ENCODE peak calls at places on chromosomes 3 and 15, in nine cellular contexts. V is IMR-90; P is GM23248; D is T-cell; W is lung; I is activated CD4-positive, alpha-beta T cell treated with anti-CD3 and anti-CD28 coated beads, Interleukin-2, amount 50 U/mL, for 24 hours; L is stimulated activated CD8-positive, alpha-beta memory T cell treated with anti-CD3 and anti-CD28 coated beads, Interleukin-4, amount 100 ng/mL, for 48 hours; Y is BJ; F is MCF 10A. U is an unnamed sample.

GRCh38 chr3:120033594-120033993 is 60.7 kb downstream of the GSK3B start:
- DNase-seq in L (no peak), F (no peak), I (no peak), W (no peak), V (no peak), P (no peak), D (no peak), Y (no peak), U (no peak)

GRCh38 chr3:119930286-119930685 is 148.4 kb downstream of the NR1I2 start:
- DNase-seq in D (no peak), F (peak; percentile 14), I (no peak), Y (no peak), V (no peak), P (no peak), L (no peak), W (no peak), U (no peak)

GRCh38 chr3:143237036-143237688 is 117.6 kb downstream of the CHST2 start:
- DNase-seq in V (no peak), I (no peak), F (no peak), D (no peak), P (peak; percentile 8), W (no peak), Y (no peak), L (no peak), U (no peak)

GRCh38 chr3:44339990-44340389 is 1.4 kb downstream of the TCAIM start:
- DNase-seq in P (no peak), D (no peak), I (no peak), Y (no peak), V (no peak), W (no peak), F (no peak), L (no peak), U (no peak)

GRCh38 chr15:75868019-75868418 is 24.8 kb downstream of the UBE2Q2 start:
- DNase-seq in P (no peak), I (no peak), Y (no peak), W (no peak), F (no peak), V (peak; percentile 30), L (no peak), D (no peak), U (no peak)

GRCh38 chr15:92645051-92645631 is 10.4 kb downstream of the FAM174B start:
- DNase-seq in W (no peak), D (no peak), F (no peak), L (no peak), P (no peak), I (no peak), V (no peak), Y (peak; percentile 44), U (no peak)

GRCh38 chr15:67383903-67384302 is 129.3 kb downstream of the IQCH start:
- DNase-seq in P (peak; percentile 27), Y (no peak), V (peak; percentile 19), D (no peak), F (peak; percentile 8), W (no peak), I (no peak), L (no peak), U (no peak)

GRCh38 chr15:98769867-98770266 is 121.5 kb downstream of the IGF1R start:
- DNase-seq in P (no peak), F (no peak), D (no peak), W (no peak), V (no peak), Y (no peak), L (no peak), I (no peak), U (no peak)

GRCh38 chr3:132788299-132788698 is 66.1 kb upstream of the NPHP3 start:
- DNase-seq in Y (peak; percentile 87), F (peak; percentile 75), I (no peak), P (peak; percentile 89), L (no peak), V (peak; percentile 72), D (no peak), W (no peak), U (no peak)

GRCh38 chr3:43054754-43055153 is 51.1 kb downstream of the POMGNT2 start:
- DNase-seq in W (no peak), P (no peak), L (no peak), V (no peak), D (no peak), Y (no peak), F (no peak), I (no peak), U (peak; percentile 86)

GRCh38 chr15:27744651-27745050 is 354.5 kb downstream of the OCA2 start:
- DNase-seq in W (no peak), Y (no peak), D (no peak), P (no peak), V (peak; percentile 20), F (no peak), L (no peak), I (no peak), U (peak; percentile 55)

GRCh38 chr3:53229171-53229570 is 26.7 kb downstream of the TKT start:
- DNase-seq in V (no peak), Y (no peak), F (no peak), I (no peak), P (no peak), L (no peak), D (no peak), W (no peak), U (no peak)

GRCh38 chr15:44435893-44436667 is 8.7 kb downstream of the CTDSPL2 start:
- DNase-seq in D (no peak), P (peak; percentile 24), V (peak; percentile 43), L (no peak), F (peak; percentile 31), W (no peak), Y (no peak), I (no peak), U (no peak)

GRCh38 chr15:40293905-40294895 is 11.3 kb upstream of the ANKRD63 start:
- DNase-seq in P (no peak), Y (no peak), I (no peak), F (no peak), L (no peak), W (no peak), D (no peak), V (no peak), U (no peak)

GRCh38 chr3:48709051-48709461 is 8.0 kb downstream of the IP6K2 start:
- DNase-seq in D (no peak), I (no peak), L (no peak), P (peak; percentile 69), Y (no peak), W (no peak), V (no peak), F (peak; percentile 88), U (no peak)

GRCh38 chr3:183244219-183244618 is 8.8 kb upstream of the B3GNT5 start:
- DNase-seq in P (no peak), W (peak; percentile 57), V (no peak), L (no peak), F (no peak), Y (no peak), I (no peak), D (no peak), U (no peak)

GRCh38 chr15:74892931-74893330 is 3.1 kb downstream of the MPI start:
- DNase-seq in L (no peak), V (no peak), P (no peak), D (no peak), W (no peak), F (no peak), Y (no peak), I (no peak), U (no peak)

GRCh38 chr3:67034371-67034770 is 36.3 kb downstream of the KBTBD8 start:
- DNase-seq in F (no peak), W (no peak), P (peak; percentile 33), I (no peak), L (no peak), V (no peak), Y (peak; percentile 31), D (no peak), U (no peak)

GRCh38 chr3:12662593-12663310 is 1.2 kb downstream of the RAF1 start:
- DNase-seq in F (peak; percentile 69), P (peak; percentile 80), Y (no peak), W (no peak), D (peak; percentile 10), V (peak; percentile 55), I (no peak), L (peak; percentile 46), U (no peak)

GRCh38 chr3:73490453-73491311 is 134.1 kb downstream of the PDZRN3 start:
- DNase-seq in Y (no peak), F (no peak), P (no peak), D (no peak), L (no peak), I (no peak), V (peak; percentile 70), W (peak; percentile 49), U (peak; percentile 90)

GRCh38 chr3:13655074-13655913 is 106.4 kb downstream of the FBLN2 start:
- DNase-seq in W (no peak), P (peak; percentile 78), V (peak; percentile 18), I (no peak), Y (no peak), F (no peak), L (peak; percentile 52), D (no peak), U (no peak)

GRCh38 chr15:81298606-81299005 is 25.3 kb downstream of the STARD5 start:
- DNase-seq in D (no peak), P (no peak), I (no peak), F (no peak), L (no peak), V (no peak), W (no peak), Y (no peak), U (no peak)

GRCh38 chr3:182276512-182276911 is 516.8 kb upstream of the ATP11B start:
- DNase-seq in D (no peak), F (no peak), P (no peak), L (no peak), W (no peak), V (no peak), Y (no peak), I (no peak), U (no peak)

GRCh38 chr3:59432676-59433075 is 382.9 kb upstream of the CFAP20DC start:
- DNase-seq in P (peak; percentile 72), Y (no peak), I (no peak), D (no peak), W (no peak), V (peak; percentile 24), L (no peak), F (no peak), U (no peak)

GRCh38 chr3:159236306-159236705 is 434.5 kb downstream of the MFSD1 start:
- DNase-seq in L (no peak), V (no peak), W (no peak), P (peak; percentile 41), Y (no peak), I (no peak), D (no peak), F (peak; percentile 21), U (no peak)

GRCh38 chr3:111236833-111237713 is 165.5 kb downstream of the NECTIN3 start:
- DNase-seq in F (peak; percentile 11), I (no peak), W (no peak), L (no peak), V (peak; percentile 52), P (peak; percentile 79), Y (peak; percentile 28), D (no peak), U (no peak)

GRCh38 chr3:118400086-118400485 is 634.6 kb downstream of the IGSF11 start:
- DNase-seq in Y (no peak), I (no peak), D (no peak), V (no peak), L (no peak), F (no peak), P (no peak), W (no peak), U (no peak)

GRCh38 chr3:149625795-149626194 is 32.0 kb downstream of the WWTR1 start:
- DNase-seq in V (no peak), Y (no peak), L (no peak), F (no peak), D (no peak), W (no peak), I (no peak), P (peak; percentile 66), U (no peak)

GRCh38 chr3:187104956-187105355 is 34.3 kb downstream of the RPL39L start:
- DNase-seq in W (no peak), L (no peak), P (peak; percentile 37), I (no peak), F (no peak), D (no peak), Y (no peak), V (no peak), U (no peak)

GRCh38 chr3:189625566-189625965 is 5.6 kb upstream of the TP63 start:
- DNase-seq in D (no peak), W (no peak), L (no peak), I (no peak), F (no peak), V (no peak), Y (no peak), P (no peak), U (no peak)

GRCh38 chr3:195558602-195559001 is 15.5 kb upstream of the PPP1R2 start:
- DNase-seq in F (peak; percentile 63), D (no peak), W (no peak), L (no peak), P (peak; percentile 41), Y (peak; percentile 30), V (peak; percentile 21), I (no peak), U (no peak)